ENCODE peak calls at places on chromosomes 13 and 19, in seven cellular contexts. Q, Z, E, M, B, F and G are unnamed samples. For H3K4me1, the result is how much of the 10 kb centered on the place peaks cover.

GRCh38 chr19:7004313-7004931 is 16.8 kb downstream of the MBD3L2B start:
- DNase-seq in E (no peak), B (no peak), M (no peak), F (no peak), Q (no peak), Z (no peak), G (no peak)

GRCh38 chr13:46146898-46147297 is 35.1 kb downstream of the LCP1 start:
- DNase-seq in B (no peak), F (no peak), Q (no peak), M (no peak), Z (no peak), E (no peak), G (no peak)

GRCh38 chr13:31982540-31982939 is 49.0 kb upstream of the FRY start:
- DNase-seq in Z (no peak), M (peak), E (peak), Q (peak), B (peak), F (peak), G (peak)

GRCh38 chr13:78806457-78806856 is 147.5 kb upstream of the OBI1 start:
- DNase-seq in Q (no peak), E (no peak), B (no peak), Z (no peak), F (no peak), M (no peak), G (no peak)

GRCh38 chr19:58020985-58021384 is 12.8 kb upstream of the ZSCAN1 start:
- DNase-seq in B (no peak), Z (no peak), E (no peak), Q (no peak), F (no peak), M (no peak), G (no peak)

GRCh38 chr13:91468301-91468700 is 69.9 kb downstream of the GPC5 start:
- DNase-seq in M (no peak), Q (no peak), Z (no peak), F (no peak), E (no peak), B (no peak), G (peak)

GRCh38 chr19:55141696-55142095 is 7.3 kb downstream of the TNNT1 start:
- DNase-seq in Q (no peak), B (no peak), E (no peak), M (no peak), F (no peak), Z (no peak), G (no peak)

GRCh38 chr13:67229438-67230242 is 496 bp downstream of the PCDH9 start:
- DNase-seq in Q (no peak), M (no peak), B (no peak), F (no peak), Z (no peak), E (no peak), G (no peak)

GRCh38 chr13:111519490-111520170 is 199.2 kb downstream of the TEX29 start:
- DNase-seq in Q (no peak), B (no peak), E (no peak), Z (no peak), F (no peak), M (no peak), G (no peak)

GRCh38 chr13:110911880-110912279 is 3.0 kb downstream of the ANKRD10 start:
- DNase-seq in E (no peak), Q (no peak), F (no peak), M (no peak), B (no peak), Z (no peak), G (no peak)

GRCh38 chr13:76735641-76736040 is 150.6 kb downstream of the KCTD12 start:
- DNase-seq in E (no peak), B (no peak), F (no peak), Q (no peak), Z (no peak), M (no peak), G (no peak)

GRCh38 chr13:108176685-108177274 is 38.6 kb downstream of the LIG4 start:
- DNase-seq in F (no peak), E (no peak), Q (no peak), Z (no peak), B (no peak), M (peak), G (no peak)

GRCh38 chr13:76711515-76712182 is 174.6 kb downstream of the KCTD12 start:
- DNase-seq in E (no peak), M (no peak), F (no peak), B (no peak), Q (no peak), Z (no peak), G (no peak)

GRCh38 chr19:54136086-54136863 is 1.3 kb upstream of the CNOT3 start:
- DNase-seq in B (no peak), Q (no peak), Z (no peak), E (no peak), M (peak), F (no peak), G (no peak)

GRCh38 chr13:32585625-32586021 is 629 bp upstream of the PDS5B start:
- DNase-seq in F (no peak), Z (peak), Q (no peak), M (peak), B (no peak), E (no peak), G (no peak)

GRCh38 chr19:37950471-37951175 is 43.6 kb downstream of the SIPA1L3 start:
- DNase-seq in B (no peak), M (no peak), Q (no peak), F (no peak), E (no peak), Z (no peak), G (no peak)

GRCh38 chr13:27541386-27541785 is 78.9 kb downstream of the LNX2 start:
- DNase-seq in E (no peak), M (no peak), F (no peak), Z (no peak), Q (no peak), B (no peak), G (no peak)

GRCh38 chr13:61086052-61086451 is 329.6 kb downstream of the PCDH20 start:
- DNase-seq in F (no peak), E (no peak), Q (no peak), M (no peak), Z (no peak), B (no peak), G (no peak)

GRCh38 chr13:25469179-25469545 is 97.4 kb downstream of the ATP8A2 start:
- DNase-seq in Q (no peak), B (no peak), E (no peak), M (no peak), Z (no peak), F (no peak), G (no peak)

GRCh38 chr13:104015646-104016396 is 949.6 kb upstream of the SLC10A2 start:
- DNase-seq in M (no peak), F (no peak), B (no peak), E (no peak), Z (no peak), Q (no peak), G (no peak)

GRCh38 chr13:104872153-104872552 is 1663.3 kb downstream of the EFNB2 start:
- DNase-seq in E (no peak), B (no peak), Z (no peak), Q (no peak), F (no peak), M (no peak), G (no peak)

GRCh38 chr13:40200273-40200978 is 466.0 kb downstream of the FOXO1 start:
- DNase-seq in Q (no peak), E (no peak), B (no peak), F (no peak), M (no peak), Z (no peak), G (no peak)

GRCh38 chr13:105982219-105982618 is 553.2 kb downstream of the EFNB2 start:
- DNase-seq in Z (no peak), B (no peak), Q (no peak), E (no peak), F (no peak), M (no peak), G (no peak)

GRCh38 chr19:6047741-6048231 is 62.5 kb downstream of the RFX2 start:
- DNase-seq in Z (no peak), F (no peak), B (no peak), E (no peak), Q (no peak), M (no peak), G (no peak)

GRCh38 chr19:40084948-40085347 is 5.8 kb downstream of the ZNF780A start:
- DNase-seq in Z (no peak), B (no peak), E (no peak), F (no peak), M (no peak), Q (no peak), G (no peak)

GRCh38 chr19:11204943-11205349 is 7.6 kb upstream of the KANK2 start:
- DNase-seq in B (no peak), E (no peak), Q (no peak), M (no peak), Z (no peak), F (no peak), G (no peak)

GRCh38 chr19:41934849-41935374 is 6.7 kb upstream of the ERFL start:
- DNase-seq in Z (peak), E (no peak), B (peak), F (peak), Q (no peak), M (peak), G (no peak)

GRCh38 chr13:41286370-41286769 is 23.0 kb upstream of the MTRF1 start:
- DNase-seq in B (no peak), Q (no peak), E (no peak), M (no peak), Z (no peak), F (no peak), G (no peak)

GRCh38 chr13:53015044-53015443 is 13.6 kb upstream of the OLFM4 start:
- DNase-seq in Z (no peak), M (peak), Q (no peak), E (no peak), B (no peak), F (no peak), G (no peak)

GRCh38 chr13:29454931-29455481 is 140.5 kb downstream of the SLC7A1 start:
- DNase-seq in E (no peak), M (no peak), B (no peak), Z (no peak), F (no peak), Q (no peak), G (peak)

GRCh38 chr19:48372904-48373303 is 8.7 kb downstream of the SYNGR4 start:
- DNase-seq in B (no peak), M (peak), Z (no peak), E (no peak), F (no peak), Q (no peak), G (no peak)

GRCh38 chr19:4694211-4694987 is 24.3 kb upstream of the MYDGF start:
- DNase-seq in F (no peak), Q (no peak), E (peak), M (no peak), Z (no peak), B (no peak), G (peak)

GRCh38 chr13:99316657-99317244 is 9.6 kb upstream of the GPR183 start:
- DNase-seq in Z (no peak), Q (no peak), M (no peak), B (no peak), F (peak), E (no peak), G (no peak)

GRCh38 chr19:9144920-9145319 is 4.7 kb downstream of the ZNF317 start:
- DNase-seq in E (no peak), B (no peak), F (no peak), M (no peak), Z (no peak), Q (no peak), G (no peak)

GRCh38 chr13:109155301-109155761 is 525.9 kb downstream of the MYO16 start:
- DNase-seq in Z (no peak), Q (no peak), M (no peak), F (no peak), E (no peak), B (no peak), G (peak)

GRCh38 chr19:17035842-17036424 is 9.3 kb upstream of the CPAMD8 start:
- DNase-seq in Q (no peak), M (no peak), Z (no peak), E (no peak), B (no peak), F (no peak), G (no peak)

GRCh38 chr19:1154731-1155351 is 19.2 kb downstream of the SBNO2 start:
- DNase-seq in Q (peak), F (peak), B (peak), M (peak), E (peak), Z (no peak), G (no peak)

GRCh38 chr19:51541458-51542357 is 10.2 kb upstream of the SIGLEC6 start:
- DNase-seq in F (peak), B (no peak), E (no peak), M (no peak), Q (no peak), Z (no peak), G (no peak)

GRCh38 chr13:48249018-48249417 is 16.0 kb downstream of the ITM2B start:
- DNase-seq in B (no peak), M (no peak), Q (no peak), Z (no peak), E (no peak), F (no peak), G (no peak)

DNA sequence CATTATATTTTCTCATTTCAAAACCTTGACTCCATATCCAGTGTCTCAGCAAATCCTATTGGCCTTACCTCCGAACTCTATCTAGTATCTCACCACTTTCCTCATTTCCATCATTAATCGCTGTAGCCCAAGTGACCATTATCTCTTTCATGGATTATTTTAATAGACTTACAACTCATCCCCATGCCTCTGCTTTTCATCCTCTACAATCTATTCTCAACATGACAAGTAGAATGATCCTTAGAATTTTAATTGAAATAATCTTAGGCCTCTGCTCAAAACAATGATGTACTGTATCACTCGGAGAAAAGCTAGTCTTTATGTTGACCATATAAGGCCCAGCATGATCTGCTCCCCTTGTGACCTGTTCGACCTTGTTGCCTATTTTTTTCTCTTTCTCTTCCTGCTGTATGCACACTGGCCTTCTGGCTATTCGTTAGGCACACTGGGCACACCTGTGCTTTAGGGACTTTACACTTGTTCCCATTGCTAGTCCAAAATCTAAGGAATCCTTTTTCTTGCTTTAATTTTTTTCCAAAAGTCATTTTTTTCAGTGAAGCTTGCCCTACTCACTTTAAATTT is 21.4 kb downstream of the DNAJC15 start:
- DNase-seq in Q (no peak), Z (no peak), M (no peak), B (no peak), E (no peak), F (no peak), G (no peak)
- H3K27ac ChIP-seq in Q (no peak), Z (no peak), M (peak), B (no peak), E (peak), F (peak), G (peak)

DNA sequence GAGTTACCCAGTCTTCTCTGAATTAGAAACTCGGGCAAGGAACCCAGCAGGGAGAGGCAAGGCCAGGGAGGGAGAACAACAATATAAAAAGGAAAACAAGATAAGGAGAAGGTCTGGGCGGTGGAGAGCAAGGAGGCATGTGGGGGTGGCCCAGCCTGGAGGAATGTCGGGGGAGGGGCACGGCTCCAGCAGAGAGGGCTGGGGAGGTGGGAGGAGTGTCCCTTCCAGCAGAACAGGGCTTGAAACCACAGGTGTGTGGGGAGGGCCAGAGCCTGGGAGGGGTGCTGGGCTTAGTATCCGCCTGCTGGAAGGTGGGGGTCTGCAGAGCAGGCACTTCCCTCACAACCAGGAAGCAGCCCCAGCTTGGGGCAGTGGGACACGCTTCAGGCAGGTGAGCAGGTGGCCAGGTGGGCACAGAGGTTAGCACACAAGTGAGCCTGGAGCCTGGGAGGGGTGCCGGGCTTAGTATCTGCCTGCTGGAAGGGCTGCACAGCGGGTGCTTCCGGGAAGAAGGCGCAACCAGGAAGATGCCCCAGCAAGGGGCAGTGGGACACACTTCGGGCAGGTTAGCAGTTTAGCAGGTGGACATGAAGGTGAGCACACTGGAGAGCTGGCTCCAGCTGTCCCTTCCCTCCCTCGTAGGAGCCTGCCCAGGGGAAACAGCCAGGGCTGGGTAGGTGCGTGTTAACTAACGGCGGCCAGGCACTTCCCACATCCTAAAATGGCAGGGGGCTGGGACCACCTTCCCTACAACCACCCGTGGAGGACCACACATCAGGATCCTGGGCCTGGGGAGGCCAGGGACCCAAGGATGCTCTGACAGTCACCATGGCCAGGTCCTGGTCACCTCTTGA is 3.1 kb downstream of the GAS6 start:
- DNase-seq in F (peak), E (no peak), M (peak), Q (no peak), B (no peak), Z (no peak), G (peak)
- H3K4me1 ChIP-seq in F (under half), E (under half), M (under half), Q (half or more), B (under half), Z (under half), G (under half)

GRCh38 chr19:18851673-18852325 is 20.0 kb downstream of the UPF1 start:
- DNase-seq in Z (no peak), M (no peak), F (no peak), B (no peak), Q (no peak), E (peak), G (peak)
- TF ChIP-seq CTCF in Z (no peak), M (no peak), F (no peak), B (no peak), Q (no peak), E (no peak), G (no peak)

DNA sequence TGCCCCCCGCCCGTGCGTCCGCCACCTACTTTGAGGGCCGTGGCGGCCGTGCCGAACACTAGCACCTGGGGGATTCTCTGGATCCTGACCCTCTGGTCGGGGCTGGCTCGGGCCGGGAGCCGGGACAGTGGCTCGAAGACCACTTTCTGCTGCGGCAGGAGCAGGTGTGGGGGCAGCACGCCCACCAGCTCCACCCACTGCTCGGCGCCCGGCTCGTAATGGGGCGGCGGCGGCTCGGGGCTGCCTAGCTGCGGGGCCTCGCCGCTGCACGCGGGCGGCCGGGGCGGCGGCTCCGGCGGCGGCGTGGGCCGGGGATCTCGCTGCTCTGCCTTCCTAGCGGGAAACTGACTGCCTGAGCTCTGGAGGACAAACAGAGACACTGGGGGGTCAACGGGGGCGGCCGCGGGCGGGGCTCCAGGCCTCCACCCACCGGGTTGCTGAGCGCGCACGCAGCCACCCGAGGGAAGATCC is 26.4 kb downstream of the DCAF15 start:
- DNase-seq in B (no peak), M (no peak), Q (no peak), F (no peak), E (no peak), Z (peak), G (no peak)
- H3K27ac ChIP-seq in B (peak), M (peak), Q (no peak), F (peak), E (no peak), Z (peak), G (no peak)

GRCh38 chr19:18428837-18429674 is 8.9 kb downstream of the ISYNA1 start:
- DNase-seq in Z (peak), F (peak), Q (no peak), E (peak), B (no peak), M (peak), G (no peak)
- H3K4me1 ChIP-seq in Z (half or more), F (under half), Q (half or more), E (under half), B (under half), M (under half), G (under half)